ENCODE peak calls at places on chromosomes 2 and 18, in eight cellular contexts. D, Z, K, N, J, V, P and Y are unnamed samples. For H3K4me1, the result is how much of the 10 kb centered on the place peaks cover.

GRCh38 chr2:144323946-144324345 is 196.0 kb downstream of the ZEB2 start:
- DNase-seq in K (no peak), D (no peak), N (no peak), V (no peak), J (no peak), P (no peak), Z (no peak), Y (no peak)

GRCh38 chr2:25042321-25043240 is 705 bp downstream of the EFR3B start:
- DNase-seq in Z (peak), N (no peak), J (peak), P (peak), K (no peak), V (peak), D (peak), Y (peak)

GRCh38 chr2:62597323-62597722 is 91.3 kb upstream of the TMEM17 start:
- DNase-seq in N (no peak), J (no peak), K (no peak), V (no peak), D (no peak), P (no peak), Z (no peak), Y (no peak)

GRCh38 chr18:36649205-36649604 is 179.6 kb downstream of the TPGS2 start:
- DNase-seq in J (no peak), K (no peak), P (no peak), Z (no peak), D (no peak), V (no peak), N (no peak), Y (no peak)

GRCh38 chr2:135744761-135745314 is 3.2 kb downstream of the UBXN4 start:
- DNase-seq in V (no peak), K (peak), D (peak), N (peak), J (no peak), P (peak), Z (no peak), Y (no peak)

GRCh38 chr2:58923869-58924268 is 682.7 kb upstream of the FANCL start:
- DNase-seq in D (no peak), K (no peak), N (no peak), P (no peak), J (no peak), V (no peak), Z (no peak), Y (no peak)

GRCh38 chr2:55401124-55401523 is 18.5 kb downstream of the CCDC88A start:
- DNase-seq in P (no peak), N (no peak), J (no peak), V (no peak), Z (no peak), D (no peak), K (no peak), Y (no peak)

GRCh38 chr2:197322729-197323720 is 12.4 kb upstream of the ANKRD44 start:
- DNase-seq in K (no peak), D (no peak), Z (no peak), J (no peak), V (no peak), P (no peak), N (no peak), Y (no peak)

GRCh38 chr2:240952496-240953246 is 45.7 kb upstream of the SNED1 start:
- DNase-seq in N (no peak), K (no peak), P (no peak), J (peak), Z (peak), D (no peak), V (peak), Y (peak)

GRCh38 chr2:99066602-99067001 is 74.9 kb upstream of the C2orf15 start:
- DNase-seq in N (peak), K (no peak), D (peak), V (peak), J (no peak), Z (no peak), P (peak), Y (no peak)

GRCh38 chr2:64482765-64483504 is 29.0 kb downstream of the LGALSL start:
- DNase-seq in P (no peak), K (no peak), V (no peak), Z (no peak), D (peak), N (peak), J (no peak), Y (no peak)

GRCh38 chr2:146734791-146735190 is 1110.0 kb upstream of the ACVR2A start:
- DNase-seq in Z (no peak), P (no peak), J (no peak), N (no peak), D (no peak), K (no peak), V (no peak), Y (no peak)

GRCh38 chr2:864501-865106 is 86.0 kb upstream of the SNTG2 start:
- DNase-seq in J (no peak), D (no peak), K (no peak), Z (no peak), N (no peak), P (no peak), V (no peak), Y (no peak)

GRCh38 chr18:49733896-49734585 is 79.3 kb downstream of the ACAA2 start:
- DNase-seq in K (no peak), Z (no peak), P (no peak), J (no peak), V (no peak), D (no peak), N (no peak), Y (no peak)

GRCh38 chr2:241507430-241508239 is 749 bp downstream of the STK25 start:
- DNase-seq in V (no peak), J (peak), Z (no peak), P (peak), D (peak), N (peak), K (no peak), Y (no peak)

GRCh38 chr2:108573070-108573469 is 38.8 kb downstream of the LIMS1 start:
- DNase-seq in V (no peak), N (peak), P (no peak), J (no peak), Z (no peak), D (no peak), K (no peak), Y (no peak)

GRCh38 chr2:64601027-64601767 is 52.5 kb downstream of the SERTAD2 start:
- DNase-seq in Z (no peak), P (no peak), J (no peak), N (no peak), V (peak), K (no peak), D (no peak), Y (no peak)

GRCh38 chr2:101311390-101312019 is 3.0 kb upstream of the RNF149 start:
- DNase-seq in P (peak), N (no peak), D (no peak), J (no peak), Z (no peak), K (no peak), V (no peak), Y (no peak)

GRCh38 chr2:44531289-44531688 is 169.5 kb downstream of the CAMKMT start:
- DNase-seq in Z (no peak), V (no peak), D (no peak), K (no peak), P (no peak), N (no peak), J (no peak), Y (no peak)

GRCh38 chr2:197869501-197870111 is 65.2 kb downstream of the PLCL1 start:
- DNase-seq in V (no peak), N (no peak), J (no peak), Z (no peak), P (peak), K (no peak), D (no peak), Y (no peak)

GRCh38 chr18:58407649-58408407 is 221.1 kb downstream of the ALPK2 start:
- DNase-seq in D (no peak), Z (no peak), P (no peak), V (no peak), N (no peak), K (no peak), J (no peak), Y (no peak)

GRCh38 chr18:33900638-33901037 is 322.6 kb downstream of the ASXL3 start:
- DNase-seq in P (no peak), K (no peak), Z (no peak), N (no peak), D (no peak), V (no peak), J (no peak), Y (no peak)

GRCh38 chr2:10006248-10007147 is 36.9 kb upstream of the KLF11 start:
- DNase-seq in K (no peak), P (no peak), D (no peak), J (peak), N (peak), Z (peak), V (no peak), Y (peak)

GRCh38 chr2:172087191-172087779 is 2.0 kb downstream of the DLX1 start:
- DNase-seq in J (no peak), K (no peak), D (no peak), Z (no peak), V (peak), N (no peak), P (no peak), Y (no peak)

GRCh38 chr2:172084734-172085459 is 410 bp upstream of the DLX1 start:
- DNase-seq in Z (peak), J (peak), V (peak), D (peak), P (peak), N (peak), K (peak), Y (peak)

GRCh38 chr2:172086349-172087190 is 1.3 kb downstream of the DLX1 start:
- DNase-seq in K (no peak), N (no peak), Z (no peak), V (peak), D (peak), J (no peak), P (peak), Y (no peak)

GRCh38 chr2:172084484-172084733 is 898 bp upstream of the DLX1 start:
- DNase-seq in J (no peak), N (no peak), P (no peak), K (no peak), V (no peak), Z (no peak), D (no peak), Y (no peak)

DNA sequence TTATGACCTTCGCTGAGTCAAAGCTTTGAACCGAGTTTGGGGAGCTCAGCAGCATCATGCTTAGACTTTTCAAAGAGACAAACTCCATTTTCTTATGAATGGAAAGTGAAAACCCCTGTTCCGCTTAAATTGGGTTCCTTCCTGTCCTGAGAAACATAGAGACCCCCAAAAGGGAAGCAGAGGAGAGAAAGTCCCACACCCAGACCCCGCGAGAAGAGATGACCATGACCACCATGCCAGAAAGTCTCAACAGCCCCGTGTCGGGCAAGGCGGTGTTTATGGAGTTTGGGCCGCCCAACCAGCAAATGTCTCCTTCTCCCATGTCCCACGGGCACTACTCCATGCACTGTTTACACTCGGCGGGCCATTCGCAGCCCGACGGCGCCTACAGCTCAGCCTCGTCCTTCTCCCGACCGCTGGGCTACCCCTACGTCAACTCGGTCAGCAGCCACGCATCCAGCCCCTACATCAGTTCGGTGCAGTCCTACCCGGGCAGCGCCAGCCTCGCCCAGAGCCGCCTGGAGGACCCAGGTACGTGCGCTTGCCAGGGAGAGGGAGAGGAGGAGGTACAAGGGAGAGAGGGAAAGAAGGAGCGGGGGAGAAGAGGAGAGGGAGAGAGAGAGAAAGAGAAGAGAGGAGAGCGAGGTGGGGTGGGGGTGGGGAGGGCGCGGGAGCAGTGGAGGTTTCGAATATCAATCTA is at the start of gene DLX1:
- DNase-seq in P (no peak), D (peak), V (peak), N (no peak), J (no peak), Z (no peak), K (no peak), Y (peak)
- H3K4me1 ChIP-seq in P (half or more), D (under half), V (under half), N (under half), J (under half), Z (under half), K (under half), Y (half or more)

DNA sequence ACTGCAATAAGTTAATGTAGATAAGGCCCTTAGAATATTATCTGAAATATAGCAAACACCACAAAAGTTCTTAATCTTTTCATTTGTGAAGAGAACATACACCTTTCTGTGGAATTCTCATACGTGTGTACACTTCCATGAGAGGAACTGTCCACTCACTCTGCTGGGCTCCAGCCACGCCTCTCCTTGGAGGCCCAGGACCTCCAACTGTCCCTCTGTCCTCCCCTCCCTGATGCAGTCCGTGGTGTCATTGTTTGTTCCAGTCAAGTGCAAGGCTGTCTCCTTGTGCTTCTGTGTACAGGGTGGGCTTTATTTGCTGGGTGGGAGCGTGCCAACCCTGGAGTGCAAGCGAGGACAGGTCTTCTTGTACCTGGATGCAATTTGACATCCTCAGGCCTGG is 8.7 kb downstream of the RAB12 start:
- DNase-seq in K (no peak), V (no peak), N (no peak), Z (no peak), P (no peak), J (no peak), D (no peak), Y (no peak)
- H3K4me1 ChIP-seq in K (under half), V (under half), N (under half), Z (under half), P (under half), J (under half), D (under half), Y (under half)

GRCh38 chr18:52541056-52541455 is 201.1 kb downstream of the DCC start:
- DNase-seq in V (no peak), Z (no peak), K (no peak), D (no peak), P (no peak), J (no peak), N (no peak), Y (no peak)

GRCh38 chr18:52531836-52532235 is 191.8 kb downstream of the DCC start:
- DNase-seq in K (no peak), N (no peak), V (no peak), J (no peak), P (no peak), D (no peak), Z (no peak), Y (no peak)

DNA sequence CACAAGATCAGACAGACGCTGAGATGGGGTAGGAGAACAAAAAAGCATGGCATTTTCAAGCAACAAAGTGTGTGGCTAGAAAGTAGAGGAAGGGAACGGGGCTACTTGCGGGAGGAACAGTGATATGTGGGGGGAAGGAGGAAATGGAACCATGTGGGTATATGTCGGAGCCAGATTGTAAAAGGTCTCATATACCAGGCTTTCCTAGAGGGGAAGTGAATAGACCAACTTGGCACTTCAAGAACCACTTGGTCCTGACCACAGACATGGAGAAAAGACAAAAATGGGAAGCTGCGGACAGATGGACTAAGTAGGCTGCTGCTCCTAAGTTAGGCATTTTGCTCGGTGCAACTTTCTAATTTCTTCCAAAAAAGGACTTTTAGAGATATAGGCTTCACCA is 196.0 kb downstream of the DCC start:
- DNase-seq in V (no peak), P (no peak), Z (no peak), K (no peak), J (no peak), N (no peak), D (no peak), Y (no peak)
- H3K4me1 ChIP-seq in V (under half), P (under half), Z (under half), K (under half), J (under half), N (under half), D (under half), Y (under half)

DNA sequence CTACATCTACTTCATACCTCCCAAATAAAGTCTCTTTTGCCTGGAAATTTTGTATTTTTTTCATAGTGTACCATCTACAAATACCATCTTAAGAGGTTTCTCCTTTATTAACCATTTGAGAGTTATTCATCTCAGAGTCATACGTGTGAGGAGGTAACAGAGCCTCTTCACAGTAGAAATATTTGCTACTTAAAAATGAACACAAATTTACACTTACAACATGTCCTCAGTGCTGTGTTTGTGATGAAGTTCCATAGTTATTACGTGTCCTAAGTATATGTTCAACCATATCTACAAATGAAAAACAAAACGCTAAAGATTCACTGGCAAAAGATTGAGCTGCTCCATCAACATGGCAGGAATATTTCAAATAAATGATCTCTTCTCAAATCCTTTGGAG is 48.5 kb upstream of the HNRNPA3 start:
- DNase-seq in Z (no peak), K (no peak), J (no peak), D (no peak), V (no peak), P (no peak), N (no peak), Y (no peak)
- H3K4me1 ChIP-seq in Z (under half), K (under half), J (under half), D (under half), V (under half), P (under half), N (under half), Y (under half)

GRCh38 chr18:61883547-61883946 is 9.3 kb downstream of the RNF152 start:
- DNase-seq in N (peak), P (no peak), J (no peak), V (no peak), Z (no peak), K (no peak), D (no peak), Y (no peak)
- H3K4me1 ChIP-seq in N (under half), P (under half), J (under half), V (under half), Z (under half), K (under half), D (under half), Y (under half)

GRCh38 chr2:196249171-196249570 is 77.8 kb upstream of the STK17B start:
- DNase-seq in V (no peak), J (no peak), N (no peak), P (no peak), Z (no peak), K (no peak), D (no peak), Y (no peak)

GRCh38 chr2:196249860-196250259 is 78.5 kb upstream of the STK17B start:
- DNase-seq in K (no peak), N (no peak), J (no peak), V (no peak), D (no peak), P (no peak), Z (no peak), Y (no peak)

GRCh38 chr2:196248467-196249104 is 77.2 kb upstream of the STK17B start:
- DNase-seq in P (no peak), D (no peak), N (no peak), Z (no peak), K (no peak), V (no peak), J (no peak), Y (no peak)

GRCh38 chr2:196247114-196247978 is 76.0 kb upstream of the STK17B start:
- DNase-seq in J (peak), N (no peak), P (no peak), Z (no peak), V (no peak), K (no peak), D (no peak), Y (no peak)

GRCh38 chr2:196247979-196248286 is 76.6 kb upstream of the STK17B start:
- DNase-seq in N (no peak), V (no peak), D (no peak), J (no peak), K (no peak), Z (no peak), P (no peak), Y (no peak)
- H3K4me1 ChIP-seq in N (under half), V (under half), D (under half), J (under half), K (under half), Z (under half), P (under half), Y (under half)

GRCh38 chr2:43224131-43224570 is 2.3 kb downstream of the ZFP36L2 start:
- DNase-seq in Z (peak), J (peak), N (peak), V (peak), K (no peak), P (peak), D (peak), Y (peak)
- H3K4me1 ChIP-seq in Z (under half), J (under half), N (under half), V (under half), K (under half), P (under half), D (half or more), Y (under half)